ENCODE peak calls at places on chromosome 2, in nine cellular contexts. One of them, this sample, is unnamed.

GRCh38 chr2:226169751-226170581 is 629.7 kb downstream of the IRS1 start:
- DNase-seq in skeletal muscle cell: no peak
- DNase-seq in GM13976: no peak
- DNase-seq in KBM-7: no peak
- DNase-seq in kidney: no peak
- DNase-seq in GM23248: no peak
- DNase-seq in neuronal stem cell: no peak
- DNase-seq in Caki2: no peak
- DNase-seq in upper lobe of right lung: no peak
- DNase-seq in this sample: no peak

GRCh38 chr2:148658807-148659722 is 14.5 kb downstream of the EPC2 start:
- DNase-seq in kidney: no peak
- DNase-seq in GM23248: peak; percentile 67
- DNase-seq in skeletal muscle cell: no peak
- DNase-seq in KBM-7: peak; percentile 57
- DNase-seq in neuronal stem cell: no peak
- DNase-seq in Caki2: peak; percentile 21
- DNase-seq in upper lobe of right lung: no peak
- DNase-seq in GM13976: peak; percentile 29
- DNase-seq in this sample: no peak

GRCh38 chr2:119338826-119339561 is 27.6 kb downstream of the C2orf76 start:
- DNase-seq in upper lobe of right lung: peak; percentile 77
- DNase-seq in Caki2: no peak
- DNase-seq in kidney: peak; percentile 65
- DNase-seq in KBM-7: peak; percentile 79
- DNase-seq in skeletal muscle cell: no peak
- DNase-seq in neuronal stem cell: no peak
- DNase-seq in GM13976: peak; percentile 72
- DNase-seq in GM23248: no peak
- DNase-seq in this sample: no peak

GRCh38 chr2:191901031-191901430 is 54.1 kb upstream of the CAVIN2 start:
- DNase-seq in GM23248: no peak
- DNase-seq in KBM-7: no peak
- DNase-seq in Caki2: no peak
- DNase-seq in neuronal stem cell: no peak
- DNase-seq in GM13976: no peak
- DNase-seq in upper lobe of right lung: no peak
- DNase-seq in kidney: no peak
- DNase-seq in skeletal muscle cell: no peak
- DNase-seq in this sample: no peak

GRCh38 chr2:182509231-182509630 is 82.4 kb upstream of the PDE1A start:
- DNase-seq in kidney: no peak
- DNase-seq in KBM-7: no peak
- DNase-seq in neuronal stem cell: no peak
- DNase-seq in GM13976: no peak
- DNase-seq in Caki2: no peak
- DNase-seq in skeletal muscle cell: no peak
- DNase-seq in upper lobe of right lung: no peak
- DNase-seq in GM23248: no peak
- DNase-seq in this sample: no peak

GRCh38 chr2:24731923-24732322 is 61.3 kb downstream of the PTRHD1 start:
- DNase-seq in neuronal stem cell: no peak
- DNase-seq in skeletal muscle cell: no peak
- DNase-seq in kidney: no peak
- DNase-seq in Caki2: no peak
- DNase-seq in GM23248: no peak
- DNase-seq in upper lobe of right lung: no peak
- DNase-seq in KBM-7: no peak
- DNase-seq in GM13976: no peak
- DNase-seq in this sample: no peak

GRCh38 chr2:70041666-70042065 is 45.6 kb upstream of the PCBP1 start:
- DNase-seq in neuronal stem cell: no peak
- DNase-seq in KBM-7: no peak
- DNase-seq in skeletal muscle cell: no peak
- DNase-seq in upper lobe of right lung: no peak
- DNase-seq in kidney: no peak
- DNase-seq in GM23248: peak; percentile 23
- DNase-seq in Caki2: no peak
- DNase-seq in GM13976: no peak
- DNase-seq in this sample: no peak

GRCh38 chr2:29013046-29013780 is 32.1 kb downstream of the TOGARAM2 start:
- DNase-seq in GM23248: peak; percentile 11
- DNase-seq in Caki2: no peak
- DNase-seq in GM13976: no peak
- DNase-seq in skeletal muscle cell: no peak
- DNase-seq in neuronal stem cell: no peak
- DNase-seq in KBM-7: no peak
- DNase-seq in kidney: no peak
- DNase-seq in upper lobe of right lung: no peak
- DNase-seq in this sample: no peak

GRCh38 chr2:182715121-182715895 is 749 bp upstream of the DNAJC10 start:
- DNase-seq in GM13976: no peak
- DNase-seq in upper lobe of right lung: no peak
- DNase-seq in neuronal stem cell: no peak
- DNase-seq in KBM-7: peak; percentile 55
- DNase-seq in GM23248: peak; percentile 70
- DNase-seq in skeletal muscle cell: no peak
- DNase-seq in kidney: no peak
- DNase-seq in Caki2: peak; percentile 39
- DNase-seq in this sample: peak; percentile 56

GRCh38 chr2:120834206-120834605 is 98.5 kb downstream of the GLI2 start:
- DNase-seq in skeletal muscle cell: no peak
- DNase-seq in upper lobe of right lung: peak; percentile 23
- DNase-seq in GM13976: no peak
- DNase-seq in Caki2: no peak
- DNase-seq in neuronal stem cell: no peak
- DNase-seq in kidney: peak; percentile 28
- DNase-seq in KBM-7: no peak
- DNase-seq in GM23248: no peak
- DNase-seq in this sample: no peak

GRCh38 chr2:20568501-20569463 is 82.1 kb downstream of the HS1BP3 start:
- DNase-seq in upper lobe of right lung: peak; percentile 47
- DNase-seq in Caki2: no peak
- DNase-seq in kidney: no peak
- DNase-seq in skeletal muscle cell: no peak
- DNase-seq in KBM-7: no peak
- DNase-seq in GM23248: peak; percentile 55
- DNase-seq in neuronal stem cell: no peak
- DNase-seq in GM13976: no peak
- DNase-seq in this sample: no peak

GRCh38 chr2:228927028-228928010 is 343.8 kb downstream of the PID1 start:
- DNase-seq in skeletal muscle cell: no peak
- DNase-seq in upper lobe of right lung: no peak
- DNase-seq in neuronal stem cell: no peak
- DNase-seq in GM13976: no peak
- DNase-seq in kidney: no peak
- DNase-seq in Caki2: peak; percentile 38
- DNase-seq in GM23248: no peak
- DNase-seq in KBM-7: no peak
- DNase-seq in this sample: no peak

GRCh38 chr2:170530284-170530745 is 184.8 kb upstream of the SP5 start:
- DNase-seq in Caki2: peak; percentile 24
- DNase-seq in kidney: peak; percentile 77
- DNase-seq in neuronal stem cell: peak; percentile 15
- DNase-seq in skeletal muscle cell: peak; percentile 91
- DNase-seq in GM13976: no peak
- DNase-seq in upper lobe of right lung: peak; percentile 85
- DNase-seq in KBM-7: no peak
- DNase-seq in GM23248: no peak
- DNase-seq in this sample: no peak

GRCh38 chr2:69168144-69168813 is 155.3 kb downstream of the ANTXR1 start:
- DNase-seq in neuronal stem cell: no peak
- DNase-seq in skeletal muscle cell: no peak
- DNase-seq in KBM-7: no peak
- DNase-seq in kidney: no peak
- DNase-seq in upper lobe of right lung: no peak
- DNase-seq in GM23248: no peak
- DNase-seq in Caki2: no peak
- DNase-seq in GM13976: no peak
- DNase-seq in this sample: no peak

GRCh38 chr2:29304399-29304798 is 189.2 kb downstream of the CLIP4 start:
- DNase-seq in kidney: no peak
- DNase-seq in GM13976: no peak
- DNase-seq in KBM-7: no peak
- DNase-seq in Caki2: peak; percentile 21
- DNase-seq in GM23248: peak; percentile 43
- DNase-seq in upper lobe of right lung: no peak
- DNase-seq in neuronal stem cell: no peak
- DNase-seq in skeletal muscle cell: no peak
- DNase-seq in this sample: no peak

GRCh38 chr2:30106543-30106942 is 40.3 kb upstream of the YPEL5 start:
- DNase-seq in skeletal muscle cell: no peak
- DNase-seq in GM23248: peak; percentile 47
- DNase-seq in upper lobe of right lung: no peak
- DNase-seq in GM13976: no peak
- DNase-seq in Caki2: no peak
- DNase-seq in kidney: no peak
- DNase-seq in neuronal stem cell: no peak
- DNase-seq in KBM-7: no peak
- DNase-seq in this sample: no peak

GRCh38 chr2:237304763-237305514 is 109.0 kb downstream of the COL6A3 start:
- DNase-seq in GM13976: no peak
- DNase-seq in neuronal stem cell: no peak
- DNase-seq in upper lobe of right lung: no peak
- DNase-seq in KBM-7: no peak
- DNase-seq in Caki2: peak; percentile 66
- DNase-seq in kidney: no peak
- DNase-seq in skeletal muscle cell: no peak
- DNase-seq in GM23248: peak; percentile 93
- DNase-seq in this sample: no peak

GRCh38 chr2:73281244-73281643 is 3.0 kb downstream of the FBXO41 start:
- DNase-seq in neuronal stem cell: no peak
- DNase-seq in GM23248: no peak
- DNase-seq in Caki2: no peak
- DNase-seq in kidney: no peak
- DNase-seq in skeletal muscle cell: no peak
- DNase-seq in upper lobe of right lung: no peak
- DNase-seq in KBM-7: no peak
- DNase-seq in GM13976: no peak
- DNase-seq in this sample: no peak

GRCh38 chr2:24051833-24052232 is 2.3 kb downstream of the FKBP1B start:
- DNase-seq in neuronal stem cell: no peak
- DNase-seq in GM13976: no peak
- DNase-seq in kidney: no peak
- DNase-seq in upper lobe of right lung: no peak
- DNase-seq in skeletal muscle cell: no peak
- DNase-seq in GM23248: no peak
- DNase-seq in Caki2: no peak
- DNase-seq in KBM-7: no peak
- DNase-seq in this sample: no peak

GRCh38 chr2:9782197-9782719 is 61.0 kb upstream of the TAF1B start:
- DNase-seq in Caki2: peak; percentile 52
- DNase-seq in upper lobe of right lung: peak; percentile 61
- DNase-seq in skeletal muscle cell: no peak
- DNase-seq in GM23248: no peak
- DNase-seq in kidney: peak; percentile 86
- DNase-seq in GM13976: no peak
- DNase-seq in KBM-7: no peak
- DNase-seq in neuronal stem cell: no peak
- DNase-seq in this sample: no peak

GRCh38 chr2:239005586-239005985 is 157.7 kb downstream of the TWIST2 start:
- DNase-seq in upper lobe of right lung: peak; percentile 31
- DNase-seq in Caki2: no peak
- DNase-seq in GM13976: no peak
- DNase-seq in skeletal muscle cell: no peak
- DNase-seq in GM23248: no peak
- DNase-seq in KBM-7: no peak
- DNase-seq in neuronal stem cell: no peak
- DNase-seq in kidney: peak; percentile 36
- DNase-seq in this sample: no peak

This sample was measured in Karpas-422.